ENCODE peak calls at places on chromosomes 11 and 22, in five cellular contexts. R is epithelial cell of esophagus, H is colonic mucosa, B is lower leg skin, L is IMR-90. I is an unnamed sample.

GRCh38 chr11:95230054-95231034 is 658 bp downstream of the SESN3 start:
- DNase-seq in R (peak; percentile 27), H (peak; percentile 43), B (peak; percentile 85), L (no peak), I (peak; percentile 30)

GRCh38 chr22:25896098-25896497 is 154.1 kb downstream of the MYO18B start:
- DNase-seq in R (no peak), H (no peak), B (peak; percentile 12), L (no peak), I (no peak)

GRCh38 chr22:40094449-40094848 is 83.3 kb upstream of the TNRC6B start:
- DNase-seq in R (no peak), H (no peak), B (no peak), L (peak; percentile 7), I (no peak)

GRCh38 chr11:65425971-65426838 is 3.6 kb downstream of the NEAT1 start:
- DNase-seq in R (peak; percentile 92), H (no peak), B (no peak), L (peak; percentile 89), I (peak; percentile 80)

GRCh38 chr22:49975543-49976389 is 15.2 kb downstream of the PIM3 start:
- DNase-seq in R (no peak), H (peak; percentile 47), B (peak; percentile 83), L (no peak), I (no peak)

GRCh38 chr22:32058656-32059280 is 15.7 kb downstream of the SLC5A1 start:
- DNase-seq in R (no peak), H (no peak), B (no peak), L (no peak), I (no peak)

GRCh38 chr22:30290679-30291333 is 1.5 kb upstream of the CASTOR1 start:
- DNase-seq in R (peak; percentile 73), H (peak; percentile 70), B (peak; percentile 98), L (peak; percentile 48), I (peak; percentile 70)

GRCh38 chr22:32700186-32700882 is 101.2 kb upstream of the TIMP3 start:
- DNase-seq in R (peak; percentile 36), H (no peak), B (no peak), L (peak; percentile 58), I (no peak)

GRCh38 chr11:93895106-93895862 is 44.9 kb upstream of the VSTM5 start:
- DNase-seq in R (peak; percentile 75), H (peak; percentile 21), B (no peak), L (peak; percentile 82), I (peak; percentile 87)

GRCh38 chr11:57255618-57256017 is 18.6 kb upstream of the APLNR start:
- DNase-seq in R (peak; percentile 80), H (no peak), B (no peak), L (peak; percentile 76), I (no peak)

GRCh38 chr22:45212306-45212709 is 28.4 kb downstream of the KIAA0930 start:
- DNase-seq in R (peak; percentile 85), H (peak; percentile 53), B (peak; percentile 95), L (peak; percentile 96), I (peak; percentile 93)

GRCh38 chr11:105719073-105719846 is 109.4 kb downstream of the GRIA4 start:
- DNase-seq in R (peak; percentile 78), H (no peak), B (no peak), L (peak; percentile 92), I (peak; percentile 87)

DNA sequence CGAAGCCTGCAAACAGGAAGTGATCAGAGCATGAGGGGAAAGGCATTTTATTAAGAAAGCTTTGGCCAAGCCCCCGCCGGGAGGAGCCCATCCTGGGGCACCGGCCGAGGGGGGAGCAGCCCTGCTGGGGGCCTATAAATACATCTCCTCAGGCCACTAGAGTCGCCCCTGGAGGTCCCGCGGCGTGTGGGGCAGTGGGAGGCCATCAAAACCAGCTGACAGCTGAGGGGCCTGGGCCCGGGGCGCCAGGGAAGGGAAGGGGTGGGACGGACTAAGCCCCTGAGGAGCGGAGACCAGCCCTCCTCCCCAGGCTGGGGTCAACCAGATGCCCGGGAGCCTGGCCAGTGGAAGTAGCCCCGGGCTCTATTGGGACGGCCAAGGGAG is 13.1 kb downstream of the SCARF2 start:
- DNase-seq in R (no peak), H (peak; percentile 16), B (no peak), L (no peak), I (no peak)
- H3K4me3 ChIP-seq in R (no peak overlapping the region), H (no peak overlapping the region), B (no peak overlapping the region), L (no peak overlapping the region), I (no peak overlapping the region)

GRCh38 chr11:33257897-33258630 is 883 bp downstream of the HIPK3 start:
- DNase-seq in R (peak; percentile 78), H (peak; percentile 81), B (peak; percentile 97), L (peak; percentile 83), I (peak; percentile 89)
- TF ChIP-seq CTCF in R (peak; percentile 10), H (peak; percentile 20), B (no peak), L (peak; percentile 19), I (no peak)

GRCh38 chr11:131609317-131609716 is 238.9 kb downstream of the NTM start:
- DNase-seq in R (no peak), H (no peak), B (no peak), L (peak; percentile 46), I (peak; percentile 98)
- H3K4me3 ChIP-seq in R (no peak overlapping the region), H (no peak overlapping the region), B (no peak overlapping the region), L (no peak overlapping the region), I (no peak overlapping the region)

DNA sequence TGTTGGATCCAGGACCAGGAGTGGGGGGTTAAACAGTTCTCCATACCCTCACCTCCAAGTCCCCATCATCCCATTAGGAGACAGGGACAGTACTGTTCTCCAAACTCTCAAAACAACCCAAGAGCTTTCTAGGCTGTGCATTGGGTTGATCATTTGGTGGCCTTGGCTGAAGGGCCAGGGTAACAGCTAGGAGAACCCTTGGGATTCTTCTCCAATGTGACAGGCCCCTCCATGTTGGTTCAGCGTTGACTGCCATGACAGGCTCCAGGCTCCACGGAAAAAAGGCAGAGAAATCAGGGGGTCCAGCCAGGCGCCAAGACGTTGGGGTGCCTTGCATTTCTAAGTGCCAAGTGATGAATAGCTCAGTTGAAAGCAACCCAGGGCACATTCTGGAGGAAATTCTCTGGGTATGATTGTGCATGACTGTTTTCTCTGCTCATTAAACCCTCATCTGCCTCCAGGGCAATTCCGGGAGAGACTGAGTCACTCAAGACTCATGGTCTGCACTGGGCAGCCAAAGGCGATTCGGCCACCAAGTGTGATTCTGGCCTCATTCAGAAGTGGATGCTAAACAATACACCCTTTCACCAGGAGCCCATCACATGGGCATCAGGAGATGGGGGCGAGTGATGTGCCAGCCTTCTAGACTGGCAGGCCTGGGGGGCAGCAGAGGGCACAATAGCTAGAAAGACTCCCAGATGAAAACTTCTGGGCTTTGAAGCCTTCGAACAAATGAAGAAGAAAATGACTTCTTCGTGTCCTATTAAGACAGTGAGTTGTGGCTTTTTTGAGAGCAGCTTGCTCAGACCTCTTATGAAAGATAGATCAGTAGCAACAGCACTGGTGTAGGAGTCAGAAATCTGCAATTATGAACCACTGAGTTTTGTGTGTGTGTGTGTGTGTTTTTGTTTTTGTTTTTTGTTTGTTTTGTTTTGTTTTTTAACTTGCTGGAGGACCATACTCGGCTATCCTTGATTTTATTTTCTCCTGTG is 27.7 kb downstream of the CD44 start:
- DNase-seq in R (peak; percentile 98), H (no peak), B (no peak), L (peak; percentile 93), I (peak; percentile 93)
- TF ChIP-seq CTCF in R (no peak), H (no peak), B (no peak), L (no peak), I (no peak)